ENCODE peak calls at places on chromosomes 1 and 21, in seven cellular contexts. L, P, S, Y, R, Z and M are unnamed samples.

GRCh38 chr1:34057347-34057746 is 107.7 kb downstream of the CSMD2 start:
- DNase-seq in L (no peak), P (no peak), S (no peak), Y (no peak), R (no peak), Z (no peak), M (no peak)

GRCh38 chr1:106924360-106924759 is 132.1 kb upstream of the PRMT6 start:
- DNase-seq in L (no peak), P (no peak), S (no peak), Y (no peak), R (no peak), Z (no peak), M (peak)

GRCh38 chr1:201633811-201634210 is 94.9 kb downstream of the NAV1 start:
- DNase-seq in L (no peak), P (no peak), S (no peak), Y (no peak), R (no peak), Z (no peak), M (no peak)

GRCh38 chr1:98322966-98323365 is 338.6 kb upstream of the SNX7 start:
- DNase-seq in L (no peak), P (no peak), S (no peak), Y (no peak), R (no peak), Z (no peak), M (no peak)

GRCh38 chr1:53499257-53500183 is 40.3 kb downstream of the DMRTB1 start:
- DNase-seq in L (no peak), P (no peak), S (no peak), Y (no peak), R (no peak), Z (no peak), M (no peak)

GRCh38 chr1:240337795-240338194 is 246.1 kb downstream of the FMN2 start:
- DNase-seq in L (no peak), P (no peak), S (no peak), Y (no peak), R (no peak), Z (no peak), M (no peak)

GRCh38 chr1:187943606-187944403 is 1115.1 kb downstream of the PLA2G4A start:
- DNase-seq in L (no peak), P (no peak), S (no peak), Y (no peak), R (no peak), Z (no peak), M (no peak)

GRCh38 chr1:109478806-109479205 is 4.9 kb upstream of the ATXN7L2 start:
- DNase-seq in L (no peak), P (peak), S (no peak), Y (no peak), R (no peak), Z (no peak), M (no peak)

GRCh38 chr1:27166351-27166802 is 11.5 kb upstream of the SLC9A1 start:
- DNase-seq in L (no peak), P (no peak), S (no peak), Y (no peak), R (no peak), Z (no peak), M (no peak)

GRCh38 chr1:156794506-156795373 is 21.9 kb downstream of the SH2D2A start:
- DNase-seq in L (no peak), P (no peak), S (no peak), Y (no peak), R (no peak), Z (no peak), M (no peak)

GRCh38 chr1:202237052-202237451 is 43.5 kb downstream of the LGR6 start:
- DNase-seq in L (peak), P (no peak), S (no peak), Y (no peak), R (peak), Z (no peak), M (peak)

GRCh38 chr21:27802816-27803475 is 836.1 kb upstream of the ADAMTS5 start:
- DNase-seq in L (no peak), P (peak), S (no peak), Y (peak), R (no peak), Z (peak), M (peak)

GRCh38 chr1:175873290-175873689 is 129.9 kb upstream of the TNR start:
- DNase-seq in L (no peak), P (no peak), S (no peak), Y (no peak), R (no peak), Z (no peak), M (no peak)

GRCh38 chr1:229258031-229258850 is 12.7 kb upstream of the RAB4A start:
- DNase-seq in L (peak), P (peak), S (no peak), Y (peak), R (no peak), Z (peak), M (peak)

GRCh38 chr1:213418268-213419068 is 367.4 kb downstream of the RPS6KC1 start:
- DNase-seq in L (no peak), P (no peak), S (no peak), Y (peak), R (no peak), Z (no peak), M (no peak)

GRCh38 chr1:244830639-244831038 is 4.8 kb upstream of the COX20 start:
- DNase-seq in L (no peak), P (no peak), S (no peak), Y (no peak), R (no peak), Z (no peak), M (no peak)

GRCh38 chr1:37243368-37244082 is 209.2 kb upstream of the GRIK3 start:
- DNase-seq in L (no peak), P (no peak), S (no peak), Y (no peak), R (no peak), Z (no peak), M (no peak)

GRCh38 chr1:205962821-205963221 is 19.6 kb upstream of the SLC26A9 start:
- DNase-seq in L (no peak), P (no peak), S (no peak), Y (no peak), R (no peak), Z (no peak), M (no peak)

GRCh38 chr1:104028670-104029069 is 279.0 kb downstream of the AMY1C start:
- DNase-seq in L (no peak), P (no peak), S (no peak), Y (no peak), R (no peak), Z (no peak), M (no peak)

GRCh38 chr1:81701071-81701470 is 99.7 kb upstream of the ADGRL2 start:
- DNase-seq in L (no peak), P (no peak), S (no peak), Y (no peak), R (no peak), Z (no peak), M (no peak)

GRCh38 chr1:47781171-47781959 is 215.8 kb downstream of the TRABD2B start:
- DNase-seq in L (no peak), P (peak), S (no peak), Y (no peak), R (no peak), Z (no peak), M (no peak)

GRCh38 chr1:57468661-57469523 is 45.0 kb upstream of the DAB1 start:
- DNase-seq in L (no peak), P (no peak), S (no peak), Y (no peak), R (no peak), Z (no peak), M (no peak)

GRCh38 chr1:243294723-243295121 is 38.9 kb downstream of the SDCCAG8 start:
- DNase-seq in L (no peak), P (no peak), S (no peak), Y (no peak), R (no peak), Z (no peak), M (no peak)

GRCh38 chr1:65264197-65264929 is 45.0 kb upstream of the DNAJC6 start:
- DNase-seq in L (no peak), P (no peak), S (no peak), Y (peak), R (no peak), Z (no peak), M (peak)

GRCh38 chr1:201020040-201020591 is 3.4 kb downstream of the KIF21B start:
- DNase-seq in L (no peak), P (no peak), S (no peak), Y (no peak), R (no peak), Z (no peak), M (no peak)

GRCh38 chr1:62327360-62328051 is 8.3 kb upstream of the KANK4 start:
- DNase-seq in L (no peak), P (no peak), S (no peak), Y (no peak), R (no peak), Z (no peak), M (no peak)

GRCh38 chr1:172499636-172500141 is 33.3 kb upstream of the SUCO start:
- DNase-seq in L (peak), P (no peak), S (no peak), Y (no peak), R (no peak), Z (no peak), M (peak)

GRCh38 chr1:161739865-161740566 is 9.6 kb upstream of the DUSP12 start:
- DNase-seq in L (no peak), P (no peak), S (no peak), Y (peak), R (no peak), Z (no peak), M (no peak)

GRCh38 chr1:162632234-162632666 is at the start of gene DDR2:
- DNase-seq in L (no peak), P (peak), S (no peak), Y (peak), R (no peak), Z (peak), M (no peak)

GRCh38 chr1:176043537-176043936 is 163.5 kb downstream of the COP1 start:
- DNase-seq in L (no peak), P (no peak), S (no peak), Y (no peak), R (no peak), Z (no peak), M (no peak)

GRCh38 chr1:43776043-43776761 is 68.9 kb downstream of the ST3GAL3 start:
- DNase-seq in L (no peak), P (no peak), S (no peak), Y (no peak), R (no peak), Z (no peak), M (no peak)

GRCh38 chr1:59814180-59814900 is 409 bp upstream of the HOOK1 start:
- DNase-seq in L (peak), P (peak), S (peak), Y (peak), R (peak), Z (peak), M (no peak)

GRCh38 chr21:31181089-31181757 is 142.9 kb upstream of the KRTAP19-8 start:
- DNase-seq in L (no peak), P (no peak), S (no peak), Y (no peak), R (no peak), Z (no peak), M (no peak)

GRCh38 chr1:74343191-74343590 is 108.0 kb downstream of the TNNI3K start:
- DNase-seq in L (no peak), P (no peak), S (no peak), Y (no peak), R (no peak), Z (peak), M (no peak)

GRCh38 chr21:33238146-33238545 is 8.4 kb downstream of the IFNAR2 start:
- DNase-seq in L (no peak), P (no peak), S (no peak), Y (no peak), R (no peak), Z (no peak), M (no peak)

GRCh38 chr21:33240404-33240803 is 10.7 kb downstream of the IFNAR2 start:
- DNase-seq in L (no peak), P (no peak), S (no peak), Y (no peak), R (no peak), Z (no peak), M (no peak)

GRCh38 chr21:33236799-33237198 is 7.1 kb downstream of the IFNAR2 start:
- DNase-seq in L (no peak), P (no peak), S (no peak), Y (no peak), R (no peak), Z (no peak), M (no peak)

GRCh38 chr21:33237446-33237845 is 7.7 kb downstream of the IFNAR2 start:
- DNase-seq in L (no peak), P (no peak), S (no peak), Y (no peak), R (no peak), Z (no peak), M (no peak)

DNA sequence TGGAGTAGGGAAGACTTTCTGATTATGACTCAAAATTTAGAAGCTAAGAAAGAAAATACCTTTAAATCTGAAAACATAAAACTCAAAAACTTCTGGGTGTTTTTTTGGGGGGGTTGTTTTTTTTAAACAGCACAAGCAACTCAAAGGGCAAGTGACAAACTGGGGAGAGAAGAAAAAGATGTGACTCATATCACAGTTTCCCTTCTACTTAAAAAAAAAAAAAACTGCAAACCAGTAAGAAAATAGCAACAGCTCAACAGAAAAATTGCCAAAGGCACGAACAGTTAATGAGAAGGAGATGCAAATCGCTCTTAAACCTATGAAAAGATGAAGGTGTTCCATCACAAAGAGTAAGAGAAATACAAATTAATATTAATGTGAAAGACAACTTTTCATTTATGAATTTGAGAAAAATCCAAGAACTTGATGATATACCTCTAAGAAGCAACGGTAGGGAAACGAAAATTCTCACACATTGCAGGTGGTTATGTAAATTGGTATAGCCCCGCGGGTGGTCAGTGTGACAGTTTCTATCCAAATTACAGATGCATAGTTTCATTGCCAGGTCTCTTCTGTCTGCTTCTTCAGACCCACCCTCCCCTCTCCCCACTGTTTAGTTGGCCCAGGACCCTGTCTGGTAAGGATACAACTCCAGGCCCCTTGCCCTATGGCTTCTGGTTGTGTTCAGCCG is 9.0 kb downstream of the IFNAR2 start:
- DNase-seq in L (no peak), P (no peak), S (no peak), Y (no peak), R (peak), Z (no peak), M (no peak)
- TF ChIP-seq POLR2A in L (no peak), P (no peak), S (no peak), Y (no peak), R (peak), Z (no peak), M (no peak)

GRCh38 chr1:94199398-94199797 is 38.0 kb downstream of the ARHGAP29 start:
- DNase-seq in L (no peak), P (no peak), S (no peak), Y (no peak), R (no peak), Z (no peak), M (no peak)
- TF ChIP-seq POLR2A in L (no peak), P (no peak), S (no peak), Y (no peak), R (no peak), Z (no peak), M (no peak)

GRCh38 chr1:38474738-38475623 is 384.6 kb downstream of the RRAGC start:
- DNase-seq in L (no peak), P (no peak), S (no peak), Y (no peak), R (peak), Z (no peak), M (no peak)
- TF ChIP-seq POLR2A in L (no peak), P (no peak), S (no peak), Y (no peak), R (peak), Z (no peak), M (no peak)

DNA sequence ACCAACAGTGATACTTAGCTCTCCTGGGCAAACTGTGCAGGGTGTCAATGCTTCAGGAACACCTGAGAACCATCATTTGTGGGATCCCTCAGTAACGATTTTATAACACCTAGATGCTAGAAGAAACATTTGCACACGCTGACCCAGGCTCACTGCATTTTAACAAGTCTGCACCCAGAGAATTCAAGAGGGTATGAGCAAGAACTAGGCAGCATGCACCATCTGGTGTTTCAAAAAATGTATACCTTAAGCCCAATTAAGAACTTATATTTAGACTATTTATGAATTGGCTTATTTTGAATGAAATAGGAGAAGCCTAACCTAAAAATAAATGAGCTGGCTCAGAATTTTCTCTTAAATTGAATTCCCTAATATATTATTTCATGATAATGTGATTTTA is 400.5 kb downstream of the GPATCH2 start:
- DNase-seq in L (no peak), P (no peak), S (no peak), Y (no peak), R (no peak), Z (no peak), M (no peak)
- TF ChIP-seq POLR2A in L (no peak), P (no peak), S (no peak), Y (no peak), R (no peak), Z (no peak), M (no peak)

DNA sequence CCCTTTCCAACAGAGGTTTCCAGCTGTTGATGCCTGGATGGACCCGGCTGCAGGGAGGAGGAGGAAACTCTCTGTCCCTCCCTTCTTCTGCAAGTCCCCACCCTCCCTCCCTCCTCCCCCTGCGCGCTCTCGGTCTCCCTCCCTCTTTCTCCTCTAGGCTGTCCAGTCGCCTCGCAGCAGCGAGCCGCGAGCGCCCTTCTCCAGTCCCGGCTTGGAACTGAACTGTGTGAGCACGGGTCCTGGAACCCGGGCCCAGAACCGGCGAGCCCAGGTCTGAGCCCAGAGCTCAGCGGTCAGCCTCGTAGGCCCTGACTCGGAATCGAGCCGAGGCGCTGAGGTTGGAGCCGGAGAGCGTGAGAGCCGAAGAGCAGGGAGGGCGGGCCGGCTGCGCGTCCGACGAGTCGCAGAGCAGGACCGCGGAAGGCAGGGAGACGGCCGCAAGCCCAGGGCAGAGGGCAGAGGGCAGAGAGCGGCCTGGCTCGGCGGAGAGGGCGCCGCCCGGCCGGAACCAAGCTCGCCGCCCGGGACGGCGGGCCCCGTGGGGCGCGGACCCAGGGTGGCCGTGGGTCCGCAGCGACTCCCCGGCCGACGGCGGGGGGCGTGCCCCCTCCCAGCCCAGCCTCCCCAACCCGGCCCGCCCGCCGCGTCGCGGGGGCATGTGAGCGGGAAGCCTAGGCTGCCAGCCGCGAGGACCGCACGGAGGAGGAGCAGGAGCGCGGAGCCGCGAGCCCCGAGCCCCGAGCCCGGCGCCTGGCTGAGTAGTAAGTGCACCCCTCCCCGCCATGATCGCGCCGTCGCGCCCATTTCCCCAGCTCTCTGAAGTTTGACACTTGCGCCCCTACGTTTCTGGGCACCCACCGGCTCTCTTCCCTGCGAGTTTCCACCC is at the start of gene SOX13:
- DNase-seq in L (peak), P (peak), S (no peak), Y (peak), R (no peak), Z (peak), M (peak)
- TF ChIP-seq POLR2A in L (peak), P (no peak), S (no peak), Y (peak), R (no peak), Z (peak), M (peak)

GRCh38 chr1:183619719-183620118 is 15.9 kb downstream of the ARPC5 start:
- DNase-seq in L (no peak), P (no peak), S (no peak), Y (no peak), R (no peak), Z (no peak), M (no peak)

GRCh38 chr1:183622013-183622412 is 13.6 kb downstream of the ARPC5 start:
- DNase-seq in L (no peak), P (no peak), S (no peak), Y (no peak), R (no peak), Z (no peak), M (no peak)

GRCh38 chr1:183622884-183623785 is 12.4 kb downstream of the ARPC5 start:
- DNase-seq in L (peak), P (peak), S (no peak), Y (peak), R (no peak), Z (no peak), M (peak)

GRCh38 chr1:183620311-183620710 is 15.3 kb downstream of the ARPC5 start:
- DNase-seq in L (no peak), P (no peak), S (no peak), Y (no peak), R (no peak), Z (no peak), M (no peak)
- TF ChIP-seq POLR2A in L (no peak), P (no peak), S (no peak), Y (no peak), R (no peak), Z (no peak), M (no peak)

DNA sequence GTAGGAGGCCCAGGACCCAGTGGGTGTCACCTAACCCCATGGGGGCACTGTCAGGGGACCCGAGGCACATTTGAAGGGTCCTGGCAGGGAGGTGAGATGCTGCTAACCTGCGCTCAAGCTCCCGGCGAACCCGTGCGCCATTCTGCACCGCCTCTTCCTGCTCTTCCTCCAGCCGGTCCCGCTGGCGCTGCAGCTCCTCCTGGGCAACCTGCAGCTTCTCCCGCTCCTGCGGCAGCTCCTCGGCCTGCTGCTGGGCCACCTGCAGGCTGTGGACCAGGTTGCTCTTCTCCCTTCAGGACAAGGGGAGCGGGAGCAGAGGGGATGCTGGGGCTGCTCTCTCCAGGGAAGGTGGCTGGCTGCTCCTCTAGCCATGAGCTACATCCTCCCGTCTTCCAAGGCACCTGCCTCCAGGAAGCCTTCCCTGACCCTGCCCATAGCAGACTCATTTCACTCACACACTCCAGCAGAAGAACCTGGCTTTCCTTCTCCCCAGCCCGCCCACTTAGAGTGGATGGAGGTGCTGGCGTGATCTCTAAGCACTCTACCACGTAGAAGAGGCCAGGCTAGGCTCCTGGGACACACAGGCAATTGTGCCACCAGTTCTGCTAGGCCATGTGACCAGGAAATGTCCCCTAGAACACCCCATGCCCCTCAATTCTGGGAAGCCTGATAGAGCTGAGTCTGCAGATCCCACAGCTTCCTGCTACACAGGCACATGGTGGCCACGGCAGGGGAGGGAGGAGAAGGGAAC is 15.2 kb upstream of the NBPF1 start:
- DNase-seq in L (no peak), P (peak), S (no peak), Y (no peak), R (no peak), Z (peak), M (no peak)
- TF ChIP-seq POLR2A in L (no peak), P (no peak), S (no peak), Y (no peak), R (no peak), Z (no peak), M (no peak)